ENCODE peak calls at places on chromosomes 7 and 10, in seven cellular contexts. K, T, H, Y, P, U and X are unnamed samples.
A peak's percentile ranks its signal among the peaks of the same experiment; 100 is the strongest.

GRCh38 chr7:150447966-150448788 is 2.3 kb upstream of the GIMAP8 start:
- DNase-seq in K (no peak), Y (no peak), H (no peak), T (no peak), P (no peak), U (no peak), X (peak; percentile 35)

GRCh38 chr10:113284635-113285034 is 268.2 kb upstream of the HABP2 start:
- DNase-seq in K (no peak), U (no peak), T (no peak), Y (no peak), P (no peak), H (no peak), X (no peak)

GRCh38 chr10:74293686-74294365 is 142.8 kb downstream of the ADK start:
- DNase-seq in H (no peak), T (no peak), U (no peak), Y (peak; percentile 70), P (no peak), K (no peak), X (peak; percentile 17)

GRCh38 chr10:32413513-32413912 is 32.4 kb upstream of the CCDC7 start:
- DNase-seq in U (no peak), Y (peak; percentile 99), H (no peak), T (no peak), K (no peak), P (no peak), X (no peak)

GRCh38 chr10:122435212-122435827 is 19.1 kb upstream of the ARMS2 start:
- DNase-seq in K (no peak), P (peak; percentile 76), H (no peak), Y (no peak), T (no peak), U (no peak), X (no peak)

GRCh38 chr7:6133249-6133648 is 102.1 kb downstream of the ANKRD61 start:
- DNase-seq in T (no peak), U (no peak), P (no peak), Y (no peak), H (no peak), K (no peak), X (no peak)

GRCh38 chr10:79066460-79067240 is 2.1 kb upstream of the ZMIZ1 start:
- DNase-seq in K (no peak), U (no peak), Y (peak; percentile 35), H (no peak), T (no peak), P (no peak), X (peak; percentile 67)

GRCh38 chr10:128725531-128725930 is 599.3 kb upstream of the MKI67 start:
- DNase-seq in H (no peak), T (no peak), P (no peak), U (no peak), Y (no peak), K (no peak), X (no peak)

GRCh38 chr7:22373388-22373787 is 16.4 kb upstream of the RAPGEF5 start:
- DNase-seq in Y (no peak), K (no peak), U (no peak), H (no peak), P (no peak), T (no peak), X (no peak)

GRCh38 chr7:64465551-64465950 is 97.3 kb downstream of the ZNF680 start:
- DNase-seq in H (no peak), K (no peak), T (no peak), P (no peak), Y (no peak), U (no peak), X (no peak)

GRCh38 chr7:92546856-92547497 is 18.4 kb downstream of the RBM48 start:
- DNase-seq in H (no peak), T (no peak), Y (no peak), U (no peak), P (no peak), K (no peak), X (no peak)

GRCh38 chr7:22582860-22583640 is 83.1 kb upstream of the STEAP1B start:
- DNase-seq in H (peak; percentile 53), Y (peak; percentile 79), U (no peak), P (no peak), K (no peak), T (no peak), X (no peak)

GRCh38 chr10:78336402-78336791 is 302.7 kb downstream of the RPS24 start:
- DNase-seq in U (no peak), Y (no peak), K (no peak), H (peak; percentile 0), T (no peak), P (no peak), X (no peak)

GRCh38 chr10:29841724-29842649 is 207.2 kb upstream of the SVIL start:
- DNase-seq in U (no peak), K (no peak), T (no peak), P (no peak), H (peak; percentile 54), Y (no peak), X (peak; percentile 95)

GRCh38 chr10:132037676-132037975 is 28.1 kb upstream of the JAKMIP3 start:
- DNase-seq in K (no peak), P (no peak), U (no peak), Y (no peak), H (no peak), T (no peak), X (no peak)

GRCh38 chr10:132039371-132039770 is 26.4 kb upstream of the JAKMIP3 start:
- DNase-seq in U (no peak), P (no peak), Y (no peak), T (no peak), H (no peak), K (no peak), X (no peak)

GRCh38 chr10:132036153-132036886 is 29.4 kb upstream of the JAKMIP3 start:
- DNase-seq in P (no peak), Y (peak; percentile 21), H (peak; percentile 40), U (peak; percentile 43), K (no peak), T (no peak), X (peak; percentile 5)

GRCh38 chr10:132035476-132035875 is 30.3 kb upstream of the JAKMIP3 start:
- DNase-seq in U (no peak), P (no peak), Y (no peak), K (no peak), H (no peak), T (no peak), X (no peak)

GRCh38 chr10:132036887-132037675 is 28.7 kb upstream of the JAKMIP3 start:
- DNase-seq in P (no peak), K (no peak), Y (no peak), T (no peak), H (peak; percentile 31), U (no peak), X (no peak)
- H3K4me3 ChIP-seq in P (no peak overlapping the region), K (no peak overlapping the region), Y (peak overlapping the region; percentile 26), T (peak overlapping the region; percentile 46), H (peak overlapping the region; percentile 68), U (peak overlapping the region; percentile 48), X (no peak overlapping the region)

GRCh38 chr10:104043185-104043830 is 42.4 kb downstream of the COL17A1 start:
- DNase-seq in P (no peak), U (no peak), T (no peak), Y (no peak), K (no peak), H (no peak), X (no peak)

GRCh38 chr10:104043854-104044253 is 41.8 kb downstream of the COL17A1 start:
- DNase-seq in U (no peak), P (no peak), K (no peak), T (no peak), Y (no peak), H (no peak), X (no peak)

GRCh38 chr10:104049497-104050250 is 36.0 kb downstream of the COL17A1 start:
- DNase-seq in H (no peak), K (no peak), U (no peak), Y (peak; percentile 68), P (no peak), T (no peak), X (no peak)

GRCh38 chr10:104045151-104046089 is 40.3 kb downstream of the COL17A1 start:
- DNase-seq in Y (no peak), U (peak; percentile 66), P (no peak), K (no peak), H (no peak), T (no peak), X (no peak)

DNA sequence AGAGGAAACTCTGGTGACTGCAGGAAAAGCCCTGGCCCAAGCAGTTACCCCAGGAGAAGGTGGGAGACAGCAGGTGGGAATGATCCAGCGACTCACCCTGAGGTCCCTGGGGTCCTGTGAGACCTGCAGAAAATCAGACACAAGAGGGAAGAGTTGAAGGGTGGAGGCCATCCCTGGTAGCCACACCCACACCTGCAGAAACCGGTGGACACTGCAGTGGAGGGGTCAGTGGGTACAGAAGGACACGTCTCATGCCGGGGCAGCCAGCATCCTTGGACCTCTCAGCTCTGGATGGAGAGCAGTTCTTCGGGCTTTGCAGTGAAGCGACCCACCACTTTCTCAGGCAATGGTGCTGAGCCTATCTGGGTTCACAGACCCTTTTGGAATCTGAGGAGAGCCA is 39.0 kb downstream of the COL17A1 start:
- DNase-seq in T (no peak), P (no peak), U (no peak), K (no peak), H (no peak), Y (no peak), X (no peak)
- H3K36me3 ChIP-seq in T (no peaks in the 10 kb centered on the region), P (no peaks in the 10 kb centered on the region), U (no peaks in the 10 kb centered on the region), K (no peaks in the 10 kb centered on the region), H (no peaks in the 10 kb centered on the region), Y (peaks cover 86% of the 10 kb centered on the region), X (no peaks in the 10 kb centered on the region)

DNA sequence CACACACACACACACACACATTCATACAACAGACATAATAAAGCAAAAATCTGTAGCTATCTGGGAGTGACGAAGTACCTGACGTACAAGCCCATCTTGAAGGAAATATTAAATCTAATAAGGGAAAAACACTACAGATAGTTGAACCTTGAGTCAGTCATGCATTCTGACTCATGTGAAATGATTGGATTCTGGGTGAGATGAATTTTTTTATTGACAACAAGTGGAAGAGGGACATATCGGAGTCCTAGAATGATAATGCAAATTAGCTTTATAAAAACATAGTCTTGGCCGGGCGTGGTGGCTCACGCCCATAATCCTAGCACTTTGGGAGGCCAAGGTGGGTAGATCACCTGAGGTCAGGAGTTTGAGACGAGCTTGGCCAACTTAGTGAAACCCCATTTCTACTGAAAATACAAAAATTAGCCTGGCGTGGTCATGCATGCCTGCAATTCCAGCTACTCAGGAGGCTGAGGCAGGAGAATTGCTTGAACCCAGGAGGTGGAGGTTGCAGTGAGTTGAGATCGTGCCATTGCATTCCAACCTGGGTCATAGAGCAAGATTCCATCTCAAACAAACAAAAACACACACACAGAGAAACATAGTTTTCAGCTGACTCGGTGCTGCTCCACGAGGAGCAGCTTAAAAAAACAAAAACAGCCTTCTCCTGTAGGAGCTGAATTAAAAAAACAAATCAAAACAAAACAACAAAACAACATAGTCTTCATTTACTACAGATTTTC is 154.4 kb upstream of the MKLN1 start:
- DNase-seq in H (no peak), P (no peak), T (no peak), K (no peak), U (no peak), Y (no peak), X (no peak)
- H3K27ac ChIP-seq in H (no peak overlapping the region), P (no peak overlapping the region), T (no peak overlapping the region), K (no peak overlapping the region), U (no peak overlapping the region), Y (no peak overlapping the region), X (no peak overlapping the region)

DNA sequence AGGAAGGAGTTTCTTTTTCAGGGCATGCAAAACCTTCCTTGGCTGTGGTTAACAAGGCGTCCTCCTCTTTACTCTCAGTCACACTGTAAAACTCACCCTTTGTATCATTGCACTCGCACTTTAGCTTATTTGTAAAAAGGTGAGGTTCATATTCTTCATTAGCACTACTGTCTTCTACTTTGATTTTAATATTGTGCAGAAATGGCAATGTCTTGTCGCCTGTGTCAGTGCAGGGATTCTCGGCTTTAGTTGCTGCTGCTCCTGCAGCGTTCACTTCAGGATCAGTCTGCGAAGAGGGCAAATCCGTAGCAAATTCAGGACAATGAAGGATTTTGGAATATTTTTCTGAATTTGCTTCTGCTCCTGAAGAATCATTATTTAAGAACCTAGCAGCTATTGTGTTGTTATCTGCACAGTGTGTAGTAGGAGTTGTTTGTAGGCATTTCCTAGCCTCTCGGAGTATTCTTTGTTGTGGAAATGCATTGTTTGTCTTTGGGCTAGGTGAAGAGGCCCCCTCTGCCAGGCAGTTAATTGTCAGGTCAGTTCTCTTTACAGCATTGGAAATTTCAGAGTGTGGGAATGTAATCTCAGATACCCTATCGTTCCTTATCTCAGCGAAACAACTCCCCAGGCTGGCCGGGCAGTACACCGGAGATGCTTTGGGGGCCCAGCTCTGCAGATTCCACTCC is 9.8 kb downstream of the SKIDA1 start:
- DNase-seq in P (no peak), T (no peak), Y (no peak), U (no peak), H (no peak), K (no peak), X (no peak)
- H3K4me3 ChIP-seq in P (no peak overlapping the region), T (peak overlapping the region; percentile 57), Y (peak overlapping the region; percentile 68), U (peak overlapping the region; percentile 57), H (peak overlapping the region; percentile 52), K (peak overlapping the region; percentile 51), X (peak overlapping the region; percentile 67)